ENCODE peak calls at places on chromosomes 7 and 10, in four cellular contexts. One of them, this sample, is unnamed. For H3K36me3, the result is how much of the 10 kb centered on the place peaks cover.

GRCh38 chr7:31724696-31725095 is 37.7 kb downstream of the PPP1R17 start:
- DNase-seq in OCI-LY7: no peak
- DNase-seq in kidney: no peak
- DNase-seq in RWPE2: no peak
- DNase-seq in this sample: no peak

GRCh38 chr7:100951172-100951571 is 1.8 kb downstream of the MUC3A start:
- DNase-seq in OCI-LY7: no peak
- DNase-seq in kidney: no peak
- DNase-seq in RWPE2: no peak
- DNase-seq in this sample: no peak

GRCh38 chr10:62732841-62733653 is 71.5 kb upstream of the ADO start:
- DNase-seq in OCI-LY7: peak
- DNase-seq in kidney: no peak
- DNase-seq in RWPE2: no peak
- DNase-seq in this sample: peak

GRCh38 chr10:59967079-59967478 is 60.7 kb upstream of the CCDC6 start:
- DNase-seq in OCI-LY7: no peak
- DNase-seq in kidney: no peak
- DNase-seq in RWPE2: no peak
- DNase-seq in this sample: no peak

GRCh38 chr7:32587431-32587948 is 92.2 kb downstream of the AVL9 start:
- DNase-seq in OCI-LY7: no peak
- DNase-seq in kidney: no peak
- DNase-seq in RWPE2: no peak
- DNase-seq in this sample: no peak

GRCh38 chr7:130486114-130486962 is 5.5 kb upstream of the MEST start:
- DNase-seq in OCI-LY7: peak
- DNase-seq in kidney: peak
- DNase-seq in RWPE2: peak
- DNase-seq in this sample: peak

GRCh38 chr7:80053098-80053497 is 81.5 kb upstream of the GNAI1 start:
- DNase-seq in OCI-LY7: no peak
- DNase-seq in kidney: no peak
- DNase-seq in RWPE2: no peak
- DNase-seq in this sample: no peak

GRCh38 chr10:75655791-75656451 is 224.5 kb downstream of the LRMDA start:
- DNase-seq in OCI-LY7: no peak
- DNase-seq in kidney: no peak
- DNase-seq in RWPE2: no peak
- DNase-seq in this sample: no peak

GRCh38 chr10:127441350-127442219 is 107.5 kb upstream of the NPS start:
- DNase-seq in OCI-LY7: no peak
- DNase-seq in kidney: peak
- DNase-seq in RWPE2: no peak
- DNase-seq in this sample: no peak

GRCh38 chr10:132449051-132449825 is 52.2 kb downstream of the PWWP2B start:
- DNase-seq in OCI-LY7: peak
- DNase-seq in kidney: peak
- DNase-seq in RWPE2: no peak
- DNase-seq in this sample: no peak

GRCh38 chr7:3229904-3230470 is 71.1 kb upstream of the SDK1 start:
- DNase-seq in OCI-LY7: no peak
- DNase-seq in kidney: no peak
- DNase-seq in RWPE2: no peak
- DNase-seq in this sample: no peak
- H3K27ac ChIP-seq in OCI-LY7: no peak
- H3K27ac ChIP-seq in kidney: no peak
- H3K27ac ChIP-seq in RWPE2: no peak
- H3K27ac ChIP-seq in this sample: no peak

GRCh38 chr7:81769891-81770818 is at the start of gene HGF:
- DNase-seq in OCI-LY7: no peak
- DNase-seq in kidney: peak
- DNase-seq in RWPE2: no peak
- DNase-seq in this sample: no peak

GRCh38 chr7:81768951-81769778 is 682 bp downstream of the HGF start:
- DNase-seq in OCI-LY7: no peak
- DNase-seq in kidney: peak
- DNase-seq in RWPE2: no peak
- DNase-seq in this sample: no peak

GRCh38 chr7:81770823-81771222 is 976 bp upstream of the HGF start:
- DNase-seq in OCI-LY7: no peak
- DNase-seq in kidney: no peak
- DNase-seq in RWPE2: no peak
- DNase-seq in this sample: no peak

DNA sequence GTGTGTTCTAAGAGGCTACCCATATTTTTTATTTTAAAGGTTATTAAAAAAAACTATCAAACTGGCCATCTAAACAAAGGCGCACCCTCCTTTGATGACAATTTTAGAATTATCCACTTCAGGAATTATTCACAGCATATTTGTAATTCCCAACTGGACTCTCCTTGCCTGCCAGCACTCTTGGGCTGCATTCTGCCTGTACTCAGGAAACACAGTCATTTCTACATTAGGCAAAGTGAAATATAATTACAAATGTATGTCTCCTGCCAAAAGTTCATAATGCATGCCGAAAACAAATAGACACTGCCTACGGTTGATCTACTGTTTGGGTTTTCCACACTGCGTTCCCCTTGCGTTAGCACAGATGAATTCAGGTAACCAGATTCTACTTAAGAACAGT is 2.0 kb downstream of the HGF start:
- DNase-seq in OCI-LY7: no peak
- DNase-seq in kidney: no peak
- DNase-seq in RWPE2: no peak
- DNase-seq in this sample: no peak
- H3K4me3 ChIP-seq in OCI-LY7: no peak
- H3K4me3 ChIP-seq in kidney: peak
- H3K4me3 ChIP-seq in RWPE2: no peak
- H3K4me3 ChIP-seq in this sample: no peak

GRCh38 chr10:33217854-33218253 is 116.6 kb downstream of the NRP1 start:
- DNase-seq in OCI-LY7: no peak
- DNase-seq in kidney: no peak
- DNase-seq in RWPE2: no peak
- DNase-seq in this sample: no peak

GRCh38 chr10:33215154-33215553 is 119.3 kb downstream of the NRP1 start:
- DNase-seq in OCI-LY7: no peak
- DNase-seq in kidney: no peak
- DNase-seq in RWPE2: no peak
- DNase-seq in this sample: no peak

GRCh38 chr10:33214174-33214573 is 120.3 kb downstream of the NRP1 start:
- DNase-seq in OCI-LY7: no peak
- DNase-seq in kidney: no peak
- DNase-seq in RWPE2: no peak
- DNase-seq in this sample: no peak

GRCh38 chr10:33215635-33216034 is 118.8 kb downstream of the NRP1 start:
- DNase-seq in OCI-LY7: no peak
- DNase-seq in kidney: no peak
- DNase-seq in RWPE2: no peak
- DNase-seq in this sample: no peak

GRCh38 chr10:33216661-33217427 is 117.6 kb downstream of the NRP1 start:
- DNase-seq in OCI-LY7: no peak
- DNase-seq in kidney: no peak
- DNase-seq in RWPE2: no peak
- DNase-seq in this sample: no peak
- H3K36me3 ChIP-seq in OCI-LY7: under half
- H3K36me3 ChIP-seq in kidney: under half
- H3K36me3 ChIP-seq in RWPE2: half or more
- H3K36me3 ChIP-seq in this sample: under half

GRCh38 chr10:101956105-101956504 is 99.9 kb downstream of the ARMH3 start:
- DNase-seq in OCI-LY7: no peak
- DNase-seq in kidney: no peak
- DNase-seq in RWPE2: no peak
- DNase-seq in this sample: no peak
- H3K27ac ChIP-seq in OCI-LY7: no peak
- H3K27ac ChIP-seq in kidney: no peak
- H3K27ac ChIP-seq in RWPE2: no peak
- H3K27ac ChIP-seq in this sample: no peak

DNA sequence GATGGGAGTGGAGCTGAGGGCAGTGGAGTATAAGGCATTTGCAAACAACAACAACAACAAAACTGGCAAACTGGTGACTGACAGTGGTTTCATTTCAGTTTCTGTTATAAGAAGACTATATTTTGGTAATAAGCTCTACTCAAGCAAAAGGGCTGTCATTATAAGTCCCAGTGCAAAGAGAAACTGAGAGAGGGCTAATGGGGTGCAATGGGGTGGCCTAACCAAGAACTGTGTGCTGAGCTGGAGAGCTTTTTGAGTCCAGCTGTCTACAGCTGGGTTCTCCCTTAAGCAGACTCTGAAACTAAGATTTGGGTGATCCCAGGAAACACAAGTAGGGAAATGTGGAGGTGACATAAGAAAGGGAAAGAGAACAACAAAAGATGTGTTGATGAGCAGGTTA is 439.3 kb downstream of the ADRA2A start:
- DNase-seq in OCI-LY7: no peak
- DNase-seq in kidney: no peak
- DNase-seq in RWPE2: no peak
- DNase-seq in this sample: no peak
- H3K4me3 ChIP-seq in OCI-LY7: no peak
- H3K4me3 ChIP-seq in kidney: no peak
- H3K4me3 ChIP-seq in RWPE2: no peak
- H3K4me3 ChIP-seq in this sample: no peak

GRCh38 chr7:44572771-44573170 is 937 bp downstream of the DDX56 start:
- DNase-seq in OCI-LY7: no peak
- DNase-seq in kidney: no peak
- DNase-seq in RWPE2: no peak
- DNase-seq in this sample: no peak

GRCh38 chr7:44576228-44576627 is 2.5 kb upstream of the DDX56 start:
- DNase-seq in OCI-LY7: no peak
- DNase-seq in kidney: no peak
- DNase-seq in RWPE2: no peak
- DNase-seq in this sample: no peak

GRCh38 chr7:44573464-44574285 is at the start of gene DDX56:
- DNase-seq in OCI-LY7: peak
- DNase-seq in kidney: peak
- DNase-seq in RWPE2: peak
- DNase-seq in this sample: peak

GRCh38 chr7:44574286-44574872 is 671 bp upstream of the DDX56 start:
- DNase-seq in OCI-LY7: peak
- DNase-seq in kidney: no peak
- DNase-seq in RWPE2: no peak
- DNase-seq in this sample: no peak

GRCh38 chr7:44575054-44575453 is 1.3 kb upstream of the DDX56 start:
- DNase-seq in OCI-LY7: no peak
- DNase-seq in kidney: no peak
- DNase-seq in RWPE2: no peak
- DNase-seq in this sample: no peak
- H3K36me3 ChIP-seq in OCI-LY7: half or more
- H3K36me3 ChIP-seq in kidney: half or more
- H3K36me3 ChIP-seq in RWPE2: half or more
- H3K36me3 ChIP-seq in this sample: under half

DNA sequence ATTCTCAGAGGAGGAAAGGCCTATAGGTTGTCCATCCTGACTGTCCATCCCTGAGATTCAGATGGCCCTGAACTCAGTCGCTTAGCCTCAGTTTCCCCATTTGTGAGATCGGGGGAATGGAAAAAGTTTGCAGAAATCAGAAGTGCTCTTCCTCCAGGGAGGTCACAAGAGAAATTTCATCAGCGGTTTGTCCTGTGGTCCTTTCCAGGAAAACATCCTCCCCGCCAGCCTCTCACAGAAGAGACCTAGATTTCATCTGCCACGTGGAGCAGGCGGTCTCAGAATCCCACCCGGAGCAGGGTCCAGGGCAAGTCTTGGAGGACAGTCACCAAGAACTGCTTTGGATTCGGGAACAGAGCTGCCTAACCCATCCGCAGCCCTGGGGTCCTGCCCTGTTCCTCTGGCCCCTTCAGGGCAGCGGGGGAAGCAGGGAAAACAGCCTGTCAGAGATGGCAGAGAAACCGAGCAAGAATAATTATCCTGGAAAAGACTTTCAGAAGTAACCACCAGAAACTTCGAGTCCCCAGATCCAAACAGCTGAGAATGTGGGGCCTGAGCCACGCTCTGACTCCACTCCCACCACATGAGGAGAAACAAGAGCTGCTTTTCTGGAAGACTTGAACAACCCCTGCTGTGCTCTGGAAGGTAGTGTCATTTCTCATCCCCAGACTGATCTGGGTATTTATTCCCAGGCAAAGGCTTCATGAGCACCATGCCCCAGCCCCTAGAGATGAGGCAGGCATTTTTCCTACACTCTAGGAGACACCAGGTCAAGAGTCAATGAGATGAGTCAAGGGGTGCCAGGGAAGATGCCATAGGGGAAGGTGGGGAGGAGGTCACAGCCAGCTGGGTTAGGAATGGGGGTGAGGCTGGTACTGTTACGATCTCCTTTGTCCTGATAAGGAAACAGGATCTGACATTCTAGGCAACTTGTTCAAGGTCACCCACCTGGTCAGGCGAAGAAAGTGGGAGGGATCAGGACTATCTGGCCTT is 1.1 kb upstream of the TNS3 start:
- DNase-seq in OCI-LY7: no peak
- DNase-seq in kidney: no peak
- DNase-seq in RWPE2: no peak
- DNase-seq in this sample: no peak
- H3K27ac ChIP-seq in OCI-LY7: no peak
- H3K27ac ChIP-seq in kidney: peak
- H3K27ac ChIP-seq in RWPE2: peak
- H3K27ac ChIP-seq in this sample: no peak